ENCODE peak calls at places on chromosomes 16 and 17, in five cellular contexts. One of them, this sample, is unnamed.

GRCh38 chr16:86085795-86086194 is 186.8 kb downstream of the IRF8 start:
- DNase-seq in effector CD4-positive, alpha-beta T cell: no peak
- DNase-seq in lung microvascular endothelial cell: no peak
- DNase-seq in EL: no peak
- DNase-seq in SHP77: no peak
- DNase-seq in this sample: no peak

GRCh38 chr16:12319464-12320030 is 343.0 kb downstream of the SNX29 start:
- DNase-seq in effector CD4-positive, alpha-beta T cell: no peak
- DNase-seq in lung microvascular endothelial cell: no peak
- DNase-seq in EL: no peak
- DNase-seq in SHP77: peak
- DNase-seq in this sample: no peak

GRCh38 chr16:13426279-13426678 is 493.7 kb upstream of the ERCC4 start:
- DNase-seq in effector CD4-positive, alpha-beta T cell: no peak
- DNase-seq in lung microvascular endothelial cell: no peak
- DNase-seq in EL: no peak
- DNase-seq in SHP77: no peak
- DNase-seq in this sample: no peak

GRCh38 chr17:40436631-40437030 is 6.6 kb upstream of the IGFBP4 start:
- DNase-seq in effector CD4-positive, alpha-beta T cell: no peak
- DNase-seq in lung microvascular endothelial cell: no peak
- DNase-seq in EL: no peak
- DNase-seq in SHP77: no peak
- DNase-seq in this sample: no peak

GRCh38 chr17:32265192-32265895 is at the start of gene RHBDL3:
- DNase-seq in effector CD4-positive, alpha-beta T cell: no peak
- DNase-seq in lung microvascular endothelial cell: no peak
- DNase-seq in EL: peak
- DNase-seq in SHP77: no peak
- DNase-seq in this sample: no peak

GRCh38 chr17:70405492-70406220 is 236.3 kb downstream of the KCNJ2 start:
- DNase-seq in effector CD4-positive, alpha-beta T cell: no peak
- DNase-seq in lung microvascular endothelial cell: peak
- DNase-seq in EL: peak
- DNase-seq in SHP77: no peak
- DNase-seq in this sample: peak

GRCh38 chr17:77042688-77043330 is 98.0 kb upstream of the SEC14L1 start:
- DNase-seq in effector CD4-positive, alpha-beta T cell: no peak
- DNase-seq in lung microvascular endothelial cell: no peak
- DNase-seq in EL: no peak
- DNase-seq in SHP77: peak
- DNase-seq in this sample: no peak

GRCh38 chr17:50598487-50598886 is 36.2 kb upstream of the ABCC3 start:
- DNase-seq in effector CD4-positive, alpha-beta T cell: no peak
- DNase-seq in lung microvascular endothelial cell: no peak
- DNase-seq in EL: no peak
- DNase-seq in SHP77: no peak
- DNase-seq in this sample: no peak

GRCh38 chr17:70879389-70879788 is 710.1 kb downstream of the KCNJ2 start:
- DNase-seq in effector CD4-positive, alpha-beta T cell: no peak
- DNase-seq in lung microvascular endothelial cell: no peak
- DNase-seq in EL: no peak
- DNase-seq in SHP77: no peak
- DNase-seq in this sample: no peak

GRCh38 chr17:30600830-30601494 is 123.8 kb downstream of the GOSR1 start:
- DNase-seq in effector CD4-positive, alpha-beta T cell: no peak
- DNase-seq in lung microvascular endothelial cell: peak
- DNase-seq in EL: peak
- DNase-seq in SHP77: peak
- DNase-seq in this sample: no peak